ENCODE peak calls at places on chromosomes 16 and 17, in seven cellular contexts. X, V, H, M, F, S and E are unnamed samples.

GRCh38 chr17:27654136-27654535 is 23.1 kb downstream of the LGALS9 start:
- DNase-seq in X (no peak), S (no peak), H (no peak), V (no peak), F (no peak), M (no peak), E (no peak)

GRCh38 chr17:76492250-76492988 is 8.8 kb downstream of the RHBDF2 start:
- DNase-seq in F (no peak), S (peak), M (no peak), V (no peak), X (no peak), H (no peak), E (no peak)

GRCh38 chr17:4852504-4853075 is 19.4 kb downstream of the MINK1 start:
- DNase-seq in S (no peak), H (peak), X (no peak), V (peak), M (no peak), F (no peak), E (no peak)

GRCh38 chr17:82172461-82173160 is 40.0 kb downstream of the CCDC57 start:
- DNase-seq in S (peak), H (no peak), V (no peak), F (no peak), X (no peak), M (no peak), E (no peak)

GRCh38 chr17:4658478-4659305 is 17.2 kb upstream of the ALOX15 start:
- DNase-seq in M (no peak), X (no peak), F (no peak), V (peak), S (peak), H (no peak), E (no peak)

GRCh38 chr17:81578561-81579225 is 26.5 kb upstream of the FAAP100 start:
- DNase-seq in M (no peak), V (no peak), H (no peak), X (no peak), F (no peak), S (no peak), E (no peak)

GRCh38 chr17:57880086-57880456 is 30.2 kb upstream of the MRPS23 start:
- DNase-seq in H (no peak), X (no peak), F (no peak), M (no peak), V (no peak), S (no peak), E (no peak)

GRCh38 chr16:26668026-26668425 is 398.7 kb upstream of the C16orf82 start:
- DNase-seq in V (no peak), X (no peak), M (no peak), S (no peak), F (no peak), H (no peak), E (no peak)

GRCh38 chr17:8857919-8858318 is 9.6 kb downstream of the PIK3R6 start:
- DNase-seq in H (no peak), M (no peak), S (peak), V (no peak), F (peak), X (no peak), E (no peak)

GRCh38 chr16:48526058-48526957 is 83.7 kb downstream of the N4BP1 start:
- DNase-seq in V (no peak), S (peak), M (no peak), F (no peak), X (no peak), H (peak), E (no peak)

GRCh38 chr16:87085441-87085840 is 231.8 kb downstream of the C16orf95 start:
- DNase-seq in H (no peak), M (no peak), F (no peak), X (no peak), V (no peak), S (no peak), E (no peak)

GRCh38 chr17:2723505-2723996 is 12.0 kb upstream of the CLUH start:
- DNase-seq in S (no peak), F (no peak), V (no peak), H (no peak), M (no peak), X (no peak), E (peak)

GRCh38 chr17:42313773-42314566 is 25.7 kb downstream of the STAT5A start:
- DNase-seq in F (no peak), V (no peak), M (no peak), S (no peak), X (no peak), H (no peak), E (no peak)

GRCh38 chr17:14395255-14395654 is 94.4 kb downstream of the HS3ST3B1 start:
- DNase-seq in H (no peak), V (no peak), X (no peak), S (no peak), M (no peak), F (no peak), E (no peak)

GRCh38 chr16:57781741-57782606 is 20.3 kb downstream of the KIFC3 start:
- DNase-seq in M (no peak), H (no peak), X (no peak), F (no peak), S (no peak), V (peak), E (no peak)
- TF ChIP-seq CTCF in M (no peak), H (no peak), X (no peak), F (no peak), S (no peak), V (no peak), E (no peak)

GRCh38 chr17:39270923-39271322 is 45.2 kb upstream of the STAC2 start:
- DNase-seq in S (peak), F (no peak), H (peak), V (peak), X (no peak), M (no peak), E (no peak)
- TF ChIP-seq CTCF in S (no peak), F (peak), H (peak), V (peak), X (no peak), M (no peak), E (no peak)

DNA sequence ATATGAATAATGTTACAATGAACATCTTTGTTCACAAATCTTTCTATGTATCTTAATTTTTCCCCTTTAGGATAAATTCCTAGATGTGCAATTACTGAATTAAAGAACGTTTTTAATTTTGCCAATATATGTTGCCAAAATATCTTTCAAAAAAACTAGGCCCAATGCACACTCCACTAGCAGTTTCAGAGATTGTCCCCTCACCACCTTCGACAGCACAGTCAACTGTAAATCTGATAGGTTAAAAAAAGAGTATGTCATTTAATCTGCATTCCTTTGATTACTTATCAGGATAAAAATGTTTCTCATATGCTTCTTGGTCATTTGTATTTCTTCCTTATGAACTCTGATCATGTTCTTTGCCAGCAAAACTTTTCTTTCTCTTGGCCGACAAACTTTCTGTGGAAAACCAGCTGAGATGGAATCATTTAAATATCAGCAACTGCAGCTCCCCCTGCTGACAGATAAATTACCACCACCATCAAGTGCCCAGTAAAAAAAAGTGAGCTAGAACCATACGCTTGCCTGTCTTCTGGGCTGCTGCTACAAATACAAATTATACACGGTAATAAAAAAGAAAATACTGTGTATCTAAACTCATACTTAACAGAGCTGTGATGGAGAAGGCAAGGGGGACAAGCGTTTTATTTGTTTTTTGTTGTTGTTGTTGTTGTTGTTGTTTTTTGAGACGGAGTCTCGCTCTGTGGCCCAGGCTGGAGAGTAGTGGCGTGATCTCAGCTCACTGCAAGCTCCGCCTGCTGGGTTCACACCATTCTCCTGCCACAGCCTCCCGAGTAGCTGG is 19.6 kb upstream of the KANSL1 start:
- DNase-seq in V (peak), F (no peak), S (peak), M (peak), X (peak), H (peak), E (peak)
- TF ChIP-seq CTCF in V (peak), F (peak), S (peak), M (peak), X (peak), H (peak), E (peak)

GRCh38 chr16:28824548-28824973 is 1.8 kb downstream of the ATXN2L start:
- DNase-seq in M (no peak), F (no peak), H (no peak), X (no peak), V (no peak), S (no peak), E (no peak)

GRCh38 chr16:28823291-28823718 is 506 bp downstream of the ATXN2L start:
- DNase-seq in F (no peak), X (no peak), H (no peak), M (peak), S (no peak), V (no peak), E (peak)

GRCh38 chr16:28821874-28822519 is 802 bp upstream of the ATXN2L start:
- DNase-seq in M (no peak), F (no peak), X (peak), H (no peak), V (no peak), S (no peak), E (no peak)

GRCh38 chr16:28822520-28823290 is at the start of gene ATXN2L:
- DNase-seq in S (peak), M (peak), X (peak), F (peak), V (peak), H (peak), E (peak)

DNA sequence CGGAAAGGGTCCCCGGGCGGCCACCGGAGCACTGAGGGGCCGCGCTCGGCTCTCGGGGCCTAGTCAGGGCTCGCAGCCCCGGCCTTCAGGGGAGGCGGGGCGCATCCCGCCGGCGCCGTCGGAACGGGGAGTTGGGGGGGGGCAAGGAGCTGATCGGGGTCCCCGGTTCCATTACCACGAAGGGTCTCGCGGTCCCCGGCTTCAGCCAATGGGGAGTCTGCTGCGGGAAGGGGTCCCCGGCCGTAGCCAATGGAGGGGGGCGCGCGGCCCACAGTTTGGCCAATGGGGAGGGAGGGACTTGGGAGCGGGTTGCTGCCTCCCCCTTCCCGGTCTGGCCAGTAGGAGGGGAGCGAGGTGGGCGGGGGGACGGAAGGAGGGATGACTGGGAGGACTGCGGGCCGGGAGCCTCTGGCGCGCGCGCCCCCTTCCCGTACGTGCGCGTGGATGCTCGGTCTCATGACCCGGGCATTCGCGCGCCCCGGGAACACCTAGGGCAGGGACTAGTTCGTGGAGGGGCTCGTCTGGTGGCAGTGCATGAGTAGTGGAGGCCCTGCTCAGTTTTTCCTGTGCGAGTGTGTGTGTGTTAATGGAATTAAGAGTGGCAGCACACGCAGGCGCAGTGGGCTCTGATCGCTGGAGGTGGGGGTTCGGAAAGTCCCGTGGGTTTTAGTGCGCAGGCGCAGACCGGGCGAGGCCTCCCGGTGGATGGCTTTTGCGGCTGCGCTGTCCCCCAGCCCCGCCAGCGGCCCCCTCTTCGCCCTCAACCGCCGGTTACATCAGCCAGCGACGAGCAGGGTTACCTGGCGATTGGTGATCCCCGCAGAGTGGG is 1.1 kb downstream of the ATXN2L start:
- DNase-seq in X (peak), M (peak), F (peak), H (peak), V (peak), S (peak), E (peak)
- TF ChIP-seq CTCF in X (peak), M (peak), F (peak), H (peak), V (peak), S (no peak), E (no peak)

DNA sequence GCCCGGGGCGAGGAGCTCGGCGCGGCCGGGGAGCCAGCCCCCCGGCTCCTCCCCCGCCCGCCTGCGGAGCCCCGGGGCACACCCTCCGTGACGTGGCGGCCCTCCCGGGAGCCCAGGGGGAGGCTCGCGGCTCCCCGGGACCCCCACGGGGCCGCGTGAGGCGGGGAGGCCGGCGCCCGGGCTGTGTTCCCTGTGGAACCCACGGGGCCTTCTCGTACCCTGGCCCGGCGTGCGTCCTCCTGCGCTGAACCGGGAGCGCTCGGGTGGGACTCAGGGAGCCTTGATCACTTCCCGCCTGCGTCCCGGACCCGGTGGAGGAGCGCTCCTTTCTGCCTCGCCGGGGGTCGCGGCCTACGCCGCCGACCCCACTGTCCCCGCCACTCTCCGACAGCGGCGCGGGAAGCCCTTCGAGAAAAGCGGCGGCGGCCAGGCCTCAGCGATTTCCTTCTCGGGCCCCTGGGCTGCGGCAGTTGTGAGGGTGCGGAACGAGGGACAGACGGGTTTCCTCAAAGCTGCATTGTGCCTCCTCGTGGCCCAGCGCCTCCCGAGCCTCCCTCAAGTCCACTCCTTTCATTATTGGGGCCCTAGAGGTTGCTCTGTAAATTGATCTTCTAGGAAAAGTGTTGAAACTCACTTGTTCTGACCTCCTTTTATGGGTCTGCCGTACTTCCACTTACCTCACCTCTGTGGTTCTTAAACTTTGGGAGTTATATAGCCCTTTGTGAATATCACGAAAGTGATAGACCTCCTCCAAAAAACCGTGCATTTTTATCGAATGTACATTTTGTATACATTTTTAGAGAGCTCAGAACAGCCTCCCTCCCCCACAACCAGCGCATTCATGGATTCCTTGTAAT is 597 bp downstream of the LIG3 start:
- DNase-seq in H (peak), M (peak), X (peak), S (peak), V (peak), F (peak), E (peak)
- TF ChIP-seq CTCF in H (peak), M (no peak), X (peak), S (peak), V (peak), F (peak), E (peak)

GRCh38 chr17:45060824-45061605 is at the start of gene NMT1:
- DNase-seq in S (peak), H (peak), V (peak), M (peak), X (peak), F (peak), E (peak)
- TF ChIP-seq CTCF in S (no peak), H (no peak), V (no peak), M (no peak), X (peak), F (peak), E (no peak)

DNA sequence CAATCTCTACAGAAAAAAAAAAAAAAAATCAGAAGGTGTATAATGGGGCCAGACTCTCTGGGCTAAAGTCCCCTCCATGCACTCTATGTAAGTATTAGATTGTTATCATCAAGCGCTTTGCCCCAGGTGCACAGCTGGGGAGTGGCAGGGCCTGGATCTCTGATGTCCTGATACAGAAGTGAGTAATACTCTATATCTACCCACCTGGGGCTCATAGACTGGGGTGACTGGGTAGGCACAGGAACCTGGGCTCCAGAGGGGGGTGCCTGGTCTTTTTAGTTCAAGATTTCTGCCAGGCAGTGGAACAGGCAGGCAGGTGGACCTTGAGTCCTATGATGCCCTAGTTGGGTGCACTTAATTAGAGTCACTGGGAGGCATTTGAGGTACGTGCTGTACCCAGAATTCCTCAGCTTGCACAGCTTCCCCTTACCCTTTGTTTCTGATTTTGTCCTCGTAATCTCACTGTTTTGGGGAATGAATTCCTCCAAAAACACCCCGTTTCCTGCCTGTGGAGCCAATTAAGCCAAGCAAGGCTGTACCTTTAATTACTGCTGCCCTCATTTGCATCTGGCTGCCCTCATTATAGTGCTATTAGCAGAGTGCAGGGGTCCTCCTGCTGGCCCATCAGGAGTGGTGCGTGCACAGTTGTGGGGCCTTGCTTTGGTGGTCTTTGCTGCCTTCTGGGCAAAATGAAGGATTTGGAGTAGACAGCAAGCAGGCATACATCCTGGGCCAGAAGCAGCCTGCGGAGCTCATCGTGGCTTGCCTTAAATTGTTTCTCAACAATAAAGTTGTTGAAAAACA is 239.0 kb downstream of the SNX29 start:
- DNase-seq in M (no peak), X (no peak), H (no peak), S (no peak), V (no peak), F (no peak), E (peak)
- TF ChIP-seq CTCF in M (no peak), X (no peak), H (peak), S (no peak), V (peak), F (peak), E (peak)

DNA sequence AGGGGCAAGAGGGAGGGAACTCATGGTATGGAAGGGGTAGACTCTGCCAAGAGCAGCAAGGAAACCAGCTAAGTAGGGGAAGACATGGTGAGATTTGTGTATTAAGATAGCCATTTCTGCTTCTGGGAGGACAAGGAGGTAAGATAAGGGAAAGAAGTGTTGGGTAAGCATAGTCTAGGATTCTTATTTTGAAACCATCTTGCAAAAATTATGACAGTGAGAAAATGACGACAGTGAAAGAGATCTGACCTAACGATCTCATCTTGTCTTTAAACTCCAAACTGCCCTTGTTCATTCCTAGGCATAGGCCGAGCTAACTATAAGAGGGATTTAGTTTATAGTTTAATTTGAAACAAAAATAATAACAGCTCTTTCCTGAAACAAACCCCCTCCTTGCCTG is 5.6 kb upstream of the RBL2 start:
- DNase-seq in F (no peak), V (no peak), S (no peak), X (no peak), M (no peak), H (no peak), E (no peak)
- TF ChIP-seq CTCF in F (no peak), V (no peak), S (no peak), X (no peak), M (no peak), H (no peak), E (no peak)